ENCODE peak calls at places on chromosomes 12 and 14, in ten cellular contexts. S is gastrocnemius medialis, E is tibial nerve, T is uterus, C is thyroid gland, I is IMR-90, Q is breast epithelium, R is HCT116, F is K562, K is body of pancreas. L is an unnamed sample.

GRCh38 chr12:109900752-109901580 is 892 bp downstream of the TCHP start:
- DNase-seq in Q (no peak), F (peak), I (no peak), R (no peak), T (no peak), C (no peak), S (no peak), E (no peak), K (no peak), L (no peak)

GRCh38 chr14:78327426-78328210 is 157.4 kb downstream of the NRXN3 start:
- DNase-seq in Q (no peak), E (no peak), S (no peak), T (no peak), R (no peak), F (no peak), C (no peak), K (no peak), I (no peak), L (no peak)

GRCh38 chr12:40745386-40745785 is 53.1 kb downstream of the CNTN1 start:
- DNase-seq in S (no peak), E (no peak), F (no peak), T (no peak), Q (no peak), C (no peak), I (no peak), K (no peak), R (peak), L (no peak)

GRCh38 chr14:77290705-77291104 is 19.7 kb upstream of the NGB start:
- DNase-seq in K (no peak), R (no peak), T (no peak), C (no peak), I (peak), E (no peak), Q (no peak), F (no peak), S (no peak), L (no peak)

GRCh38 chr14:50116986-50117385 is 614 bp upstream of the VCPKMT start:
- DNase-seq in K (no peak), T (no peak), C (no peak), I (no peak), R (no peak), S (no peak), Q (no peak), F (no peak), E (no peak), L (no peak)

GRCh38 chr12:9049520-9050133 is 60.3 kb downstream of the KLRG1 start:
- DNase-seq in F (peak), T (no peak), Q (no peak), S (no peak), K (no peak), C (no peak), I (peak), E (no peak), R (peak), L (no peak)

GRCh38 chr14:53953002-53953827 is 3.4 kb downstream of the BMP4 start:
- DNase-seq in K (peak), T (peak), S (peak), I (peak), Q (peak), F (peak), E (peak), C (peak), R (no peak), L (peak)

GRCh38 chr14:74524813-74525135 is 31.2 kb downstream of the ISCA2 start:
- DNase-seq in K (no peak), Q (no peak), E (no peak), T (no peak), S (no peak), C (peak), I (no peak), R (no peak), F (no peak), L (no peak)

GRCh38 chr14:76673261-76673660 is 88.0 kb upstream of the VASH1 start:
- DNase-seq in C (no peak), E (no peak), S (no peak), Q (no peak), F (no peak), I (no peak), T (no peak), R (no peak), K (no peak), L (no peak)

GRCh38 chr12:72313757-72314270 is 41.6 kb downstream of the TRHDE start:
- DNase-seq in E (no peak), K (no peak), T (no peak), I (peak), C (no peak), S (no peak), F (no peak), Q (no peak), R (no peak), L (no peak)

GRCh38 chr12:109377139-109377685 is 29.5 kb downstream of the MYO1H start:
- DNase-seq in E (no peak), F (no peak), Q (no peak), R (no peak), T (no peak), I (no peak), C (no peak), S (no peak), K (no peak), L (no peak)

GRCh38 chr12:84329933-84330332 is 582.7 kb downstream of the SLC6A15 start:
- DNase-seq in F (no peak), K (no peak), S (no peak), I (no peak), T (no peak), R (no peak), C (no peak), Q (no peak), E (no peak), L (no peak)

GRCh38 chr12:117365072-117365616 is 3.7 kb upstream of the NOS1 start:
- DNase-seq in F (no peak), Q (no peak), K (no peak), C (no peak), S (no peak), R (no peak), T (no peak), I (no peak), E (no peak), L (no peak)

GRCh38 chr12:47750229-47750798 is 8.4 kb downstream of the RAPGEF3 start:
- DNase-seq in I (no peak), C (no peak), R (no peak), S (no peak), F (no peak), Q (no peak), T (no peak), K (no peak), E (no peak), L (no peak)

GRCh38 chr14:81936348-81936747 is 402.7 kb upstream of the SEL1L start:
- DNase-seq in T (no peak), K (no peak), I (no peak), S (no peak), C (no peak), E (no peak), F (no peak), Q (no peak), R (no peak), L (no peak)

GRCh38 chr12:5335059-5335458 is 96.8 kb upstream of the NTF3 start:
- DNase-seq in Q (no peak), R (no peak), I (peak), F (no peak), E (no peak), S (no peak), C (no peak), K (no peak), T (no peak), L (no peak)

GRCh38 chr12:5333096-5333495 is 98.8 kb upstream of the NTF3 start:
- DNase-seq in C (no peak), K (no peak), T (no peak), R (no peak), I (no peak), S (peak), F (peak), E (no peak), Q (no peak), L (no peak)

GRCh38 chr12:5329118-5329517 is 102.8 kb upstream of the NTF3 start:
- DNase-seq in Q (no peak), R (no peak), F (no peak), S (no peak), I (no peak), C (no peak), E (no peak), K (no peak), T (no peak), L (no peak)

GRCh38 chr12:5328669-5329068 is 103.2 kb upstream of the NTF3 start:
- DNase-seq in E (no peak), C (no peak), K (no peak), T (no peak), I (no peak), Q (peak), F (no peak), S (no peak), R (no peak), L (no peak)

GRCh38 chr12:5332521-5332920 is 99.4 kb upstream of the NTF3 start:
- DNase-seq in Q (no peak), F (no peak), E (no peak), T (no peak), C (no peak), R (no peak), I (no peak), S (no peak), K (no peak), L (no peak)
- TF ChIP-seq POLR2A in Q (no peak), F (no peak), E (no peak), T (no peak), C (no peak), R (no peak), I (no peak), S (no peak), K (no peak), L (no peak)

DNA sequence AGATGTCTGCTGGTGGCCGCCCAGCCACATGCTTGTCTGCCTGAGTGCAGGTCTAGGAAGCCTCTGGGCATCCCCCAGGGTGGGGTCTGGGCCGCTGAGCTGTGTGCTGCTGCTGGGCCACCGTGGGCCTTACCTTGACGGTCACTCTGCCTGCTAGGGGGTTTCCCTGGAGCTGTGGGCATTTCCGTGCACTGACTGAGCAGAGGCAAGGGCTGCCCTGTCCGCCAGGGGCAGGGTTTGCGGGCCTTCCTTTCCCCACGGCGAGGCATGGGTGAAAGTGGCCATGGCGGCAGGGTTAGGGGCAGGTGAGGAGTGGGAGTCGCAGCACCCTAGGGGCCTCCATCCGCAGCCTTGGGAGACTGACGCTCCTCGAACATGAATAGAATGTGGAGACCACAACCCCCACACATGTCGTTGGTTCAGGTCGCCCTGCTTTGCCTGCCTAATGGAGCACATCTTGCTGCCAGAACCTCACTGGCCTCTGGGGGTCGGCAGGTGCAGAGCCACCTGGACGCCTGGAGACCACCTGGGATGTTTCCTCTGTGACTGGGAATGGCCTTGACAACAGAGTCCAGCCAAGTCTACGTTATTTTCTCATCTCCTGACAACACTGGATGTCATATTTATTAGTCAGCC is 2.5 kb downstream of the ZBTB42 start:
- DNase-seq in S (no peak), E (no peak), R (no peak), C (no peak), F (no peak), K (no peak), T (no peak), I (no peak), Q (no peak), L (no peak)
- TF ChIP-seq CTCF in S (no peak), E (no peak), R (no peak), C (no peak), F (no peak), K (no peak), T (no peak), I (no peak), Q (no peak), L (no peak)

DNA sequence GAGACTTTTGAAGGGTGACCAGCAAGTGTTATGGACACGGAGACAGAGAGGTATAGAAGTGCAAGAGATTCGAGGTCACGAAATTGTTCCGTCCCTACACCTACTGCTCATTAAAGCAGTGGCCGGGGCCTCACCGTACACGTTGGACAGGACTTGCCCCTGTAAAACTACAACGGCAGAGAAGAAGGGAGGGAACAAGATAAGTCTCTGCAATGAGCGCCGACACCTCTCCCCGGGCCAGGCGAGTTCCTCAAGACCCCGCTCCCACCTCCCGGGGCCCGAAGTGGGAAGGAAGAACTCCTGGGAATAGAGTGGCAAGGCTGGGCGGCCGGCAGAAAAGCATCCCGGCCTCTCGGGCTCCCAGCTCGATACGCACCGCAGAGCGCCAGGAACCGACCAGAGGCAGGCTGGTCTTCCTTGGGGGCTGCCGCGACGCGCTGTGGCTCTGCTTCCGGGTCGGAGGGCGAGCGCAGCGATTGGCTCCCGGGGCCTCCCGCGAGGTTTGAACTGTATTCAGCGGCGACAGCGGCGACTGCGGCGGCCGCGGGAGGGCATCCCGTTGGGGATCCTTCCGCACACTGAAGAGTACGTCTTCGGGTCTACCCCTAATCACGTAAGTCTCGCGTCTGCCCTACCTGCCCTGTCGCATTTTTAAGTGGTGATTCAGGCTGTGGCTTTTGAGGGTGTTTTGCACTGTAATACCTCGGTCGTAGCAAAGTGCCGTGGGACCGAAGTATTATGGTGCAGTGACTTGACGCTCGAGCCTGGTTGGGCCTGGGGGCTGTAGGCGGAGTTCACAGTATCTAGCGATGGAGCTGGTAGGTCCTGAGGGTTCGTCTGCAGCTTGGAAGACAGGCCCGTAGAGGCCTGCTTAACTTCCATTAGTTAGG is at the start of the genes NUP37 and PARPBP:
- DNase-seq in R (peak), F (peak), E (peak), T (peak), S (peak), K (peak), I (peak), Q (peak), C (peak), L (peak)
- TF ChIP-seq POLR2A in R (peak), F (peak), E (peak), T (peak), S (peak), K (peak), I (peak), Q (peak), C (peak), L (no peak)

DNA sequence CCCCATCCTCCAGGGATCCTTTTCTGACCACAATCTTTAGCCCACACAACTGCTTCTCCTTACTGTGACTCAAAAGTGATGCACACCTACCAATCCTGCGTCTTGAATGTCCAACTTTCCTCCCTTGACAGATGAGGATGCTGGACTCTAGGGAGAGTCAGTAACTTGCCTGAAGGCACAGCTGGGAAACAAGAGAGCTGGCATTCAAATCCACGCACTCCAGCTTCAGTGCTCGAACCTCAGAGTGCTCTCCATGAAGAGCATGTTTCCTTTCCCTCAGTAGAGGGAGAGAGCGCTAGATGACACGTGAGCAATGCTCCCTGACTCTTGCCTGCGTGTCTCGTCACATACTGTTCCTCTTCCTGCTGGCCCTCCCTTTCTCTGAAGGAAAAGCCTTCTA is 75.6 kb downstream of the NTF3 start:
- DNase-seq in C (no peak), K (no peak), Q (no peak), E (no peak), F (no peak), T (no peak), S (no peak), R (no peak), I (peak), L (no peak)
- TF ChIP-seq CTCF in C (no peak), K (no peak), Q (no peak), E (no peak), F (no peak), T (no peak), S (no peak), R (no peak), I (no peak), L (no peak)

GRCh38 chr14:99684356-99684952 is 356 bp downstream of the CYP46A1 start:
- DNase-seq in S (no peak), C (no peak), F (no peak), I (peak), K (no peak), Q (peak), E (no peak), R (no peak), T (no peak), L (peak)

GRCh38 chr14:99681832-99682148 is 2.3 kb upstream of the CYP46A1 start:
- DNase-seq in I (no peak), S (no peak), T (no peak), Q (no peak), K (no peak), R (no peak), E (no peak), C (no peak), F (no peak), L (no peak)

GRCh38 chr14:99681101-99681831 is 2.8 kb upstream of the CYP46A1 start:
- DNase-seq in E (no peak), K (no peak), T (no peak), Q (no peak), R (no peak), S (no peak), F (no peak), I (no peak), C (peak), L (no peak)

GRCh38 chr14:99683619-99684355 is at the start of gene CYP46A1:
- DNase-seq in K (peak), E (peak), Q (peak), I (peak), T (peak), S (peak), R (peak), C (peak), F (peak), L (peak)

DNA sequence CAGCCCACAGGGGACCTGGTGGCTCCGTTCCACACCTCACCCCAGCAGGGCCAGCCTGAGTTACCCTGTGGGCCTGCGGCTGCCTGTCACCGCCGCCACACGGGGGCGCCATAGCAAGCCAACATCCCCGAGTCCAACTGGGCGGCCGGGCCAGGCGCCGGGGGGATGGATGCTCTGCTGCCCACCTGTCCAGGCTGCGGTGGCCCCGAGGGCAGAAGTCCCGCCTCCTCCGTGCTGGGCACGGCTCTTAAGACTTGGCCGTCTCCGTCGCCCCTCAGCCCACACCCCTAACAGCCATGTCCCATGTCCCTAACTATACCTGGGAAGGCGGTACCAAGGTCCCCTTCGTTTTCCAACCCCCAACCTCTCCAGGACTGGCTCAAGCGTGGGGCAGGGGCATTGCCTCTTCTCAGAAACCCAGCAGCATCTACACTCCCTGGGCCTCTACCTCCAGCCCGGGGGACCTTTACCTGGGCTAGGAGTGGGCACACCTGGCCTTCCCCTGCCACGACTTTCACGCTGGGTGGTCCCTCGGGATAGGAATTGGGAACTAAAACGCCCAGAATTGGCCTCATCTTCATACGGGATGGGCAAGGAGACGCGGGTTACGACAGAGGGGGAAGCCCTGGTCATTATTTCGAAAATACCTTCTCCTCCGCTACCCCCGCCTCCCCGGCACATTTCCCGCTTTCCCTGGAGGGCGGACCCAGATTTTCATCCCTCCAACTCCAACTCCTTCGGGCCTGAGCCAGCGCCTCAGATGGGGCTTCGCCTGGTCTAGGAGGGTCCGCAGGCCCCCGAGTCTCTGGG is 1.1 kb upstream of the CYP46A1 start:
- DNase-seq in R (peak), K (peak), F (peak), Q (peak), S (peak), T (peak), I (peak), E (peak), C (peak), L (peak)
- TF ChIP-seq POLR2A in R (no peak), K (no peak), F (no peak), Q (no peak), S (no peak), T (no peak), I (peak), E (no peak), C (no peak), L (no peak)

L was measured in lower leg skin.